ENCODE peak calls at places on chromosome 16, in six cellular contexts. Y is right lobe of liver, B is A549, F is stomach, D is tibial nerve, C is GM12865. L is an unnamed sample.

GRCh38 chr16:425740-426114 is 278 bp downstream of the RAB11FIP3 start:
- DNase-seq in D (no peak), B (no peak), C (no peak), Y (no peak), F (no peak), L (no peak)

GRCh38 chr16:74605746-74606520 is 981 bp downstream of the GLG1 start:
- DNase-seq in D (no peak), C (no peak), F (no peak), Y (no peak), B (no peak), L (no peak)

GRCh38 chr16:53743149-53743566 is 39.2 kb downstream of the FTO start:
- DNase-seq in F (no peak), D (no peak), Y (no peak), B (peak; percentile 70), C (peak; percentile 28), L (peak; percentile 62)

GRCh38 chr16:12296991-12297390 is 320.5 kb downstream of the SNX29 start:
- DNase-seq in D (no peak), Y (no peak), C (no peak), B (no peak), F (no peak), L (no peak)

GRCh38 chr16:1975432-1976215 is 3.8 kb downstream of the TBL3 start:
- DNase-seq in C (no peak), Y (peak; percentile 46), B (no peak), F (no peak), D (no peak), L (peak; percentile 29)

GRCh38 chr16:51034481-51035109 is 116.5 kb downstream of the SALL1 start:
- DNase-seq in F (no peak), C (no peak), Y (no peak), D (no peak), B (no peak), L (no peak)

GRCh38 chr16:1144476-1145382 is 8.2 kb upstream of the CACNA1H start:
- DNase-seq in F (no peak), C (no peak), D (no peak), Y (no peak), B (no peak), L (no peak)

GRCh38 chr16:30091474-30092372 is at the start of gene TBX6:
- DNase-seq in D (peak; percentile 80), B (peak; percentile 91), Y (peak; percentile 95), C (peak; percentile 97), F (peak; percentile 95), L (peak; percentile 96)

GRCh38 chr16:31202402-31203385 is at the start of gene PYCARD:
- DNase-seq in F (peak; percentile 45), Y (peak; percentile 73), C (peak; percentile 61), D (peak; percentile 19), B (peak; percentile 35), L (peak; percentile 79)

DNA sequence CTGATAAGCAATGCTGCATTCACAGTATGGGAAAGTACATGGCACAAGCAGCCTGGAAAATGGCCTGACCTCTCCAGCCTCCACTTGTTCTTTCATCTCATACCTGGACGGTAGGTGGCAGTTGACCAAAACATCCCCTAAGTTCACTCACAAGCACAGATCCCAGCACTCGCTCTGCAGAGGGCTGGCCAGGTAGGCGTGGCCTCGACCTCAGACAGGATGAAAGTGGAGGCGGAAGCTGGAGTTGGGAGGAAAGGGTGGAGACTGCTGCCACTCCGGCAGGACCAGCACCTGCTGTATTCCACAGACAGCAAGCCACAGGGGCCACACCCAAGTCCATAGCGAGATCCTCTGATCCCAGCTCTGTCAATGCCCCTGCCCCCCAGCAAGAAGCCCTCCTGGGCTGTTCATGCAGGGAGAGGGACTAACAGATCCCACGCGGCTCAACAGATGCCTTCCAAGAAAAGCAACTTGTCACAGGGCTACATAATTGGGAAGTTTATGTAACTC is 31.3 kb downstream of the ZCCHC14 start:
- DNase-seq in C (peak; percentile 71), B (peak; percentile 94), F (peak; percentile 96), D (peak; percentile 28), Y (peak; percentile 92), L (peak; percentile 94)
- TF ChIP-seq CTCF in C (peak; percentile 50), B (peak; percentile 67), F (peak; percentile 16), D (no peak), Y (peak; percentile 70), L (peak; percentile 44)

GRCh38 chr16:70701998-70702397 is 16.1 kb upstream of the MTSS2 start:
- DNase-seq in D (no peak), Y (no peak), B (no peak), F (no peak), C (no peak), L (no peak)

GRCh38 chr16:70699696-70700095 is 13.8 kb upstream of the MTSS2 start:
- DNase-seq in F (no peak), D (no peak), C (no peak), Y (no peak), B (no peak), L (no peak)

GRCh38 chr16:70700101-70701020 is 14.5 kb upstream of the MTSS2 start:
- DNase-seq in Y (no peak), D (no peak), C (no peak), B (no peak), F (no peak), L (no peak)

GRCh38 chr16:70701596-70701995 is 15.7 kb upstream of the MTSS2 start:
- DNase-seq in F (no peak), Y (no peak), D (no peak), B (no peak), C (no peak), L (no peak)

DNA sequence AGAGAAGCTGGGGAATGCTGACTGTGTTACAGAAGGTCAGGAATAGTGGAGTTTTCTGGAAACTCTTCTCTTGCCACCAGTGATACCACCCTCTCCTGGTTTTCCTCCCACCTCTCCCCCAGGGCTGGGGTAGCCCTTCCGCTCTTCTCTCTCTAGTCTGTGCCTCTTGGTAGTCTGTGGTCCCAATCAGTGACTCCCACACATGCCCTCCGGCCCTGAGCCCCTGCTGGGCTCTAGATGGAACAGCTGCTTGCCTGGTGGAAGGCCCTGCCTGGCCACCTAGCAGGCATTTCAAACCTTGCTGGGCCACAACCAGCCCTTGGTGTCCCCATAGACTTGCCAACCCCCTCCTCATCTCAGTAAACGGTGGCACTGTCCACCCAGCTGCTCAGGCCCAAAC is 15.2 kb upstream of the MTSS2 start:
- DNase-seq in Y (no peak), B (no peak), C (no peak), D (no peak), F (no peak), L (no peak)
- TF ChIP-seq CTCF in Y (no peak), B (no peak), C (no peak), D (no peak), F (no peak), L (no peak)

DNA sequence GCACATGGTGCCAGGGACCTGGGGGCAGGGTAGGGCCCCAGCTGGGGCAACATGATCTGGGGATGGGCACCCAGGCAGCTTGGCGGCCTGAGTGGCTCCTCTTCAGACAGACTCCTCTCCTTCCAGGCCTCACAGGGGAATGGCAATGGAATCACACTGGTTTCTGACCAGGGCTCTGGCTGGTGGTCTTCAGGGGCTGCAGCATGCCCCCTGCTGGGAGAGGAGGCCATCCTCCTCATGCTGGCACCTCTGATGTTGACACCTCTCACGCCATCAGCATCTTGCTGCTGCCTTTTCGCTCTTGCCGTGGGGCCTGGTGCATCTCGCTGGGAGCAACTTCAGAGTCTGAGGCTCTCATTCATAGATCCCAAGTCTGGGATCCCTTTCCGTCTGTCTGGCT is 11.2 kb upstream of the GFOD2 start:
- DNase-seq in B (no peak), D (no peak), Y (peak; percentile 18), C (no peak), F (no peak), L (no peak)
- TF ChIP-seq CTCF in B (no peak), D (no peak), Y (no peak), C (no peak), F (no peak), L (no peak)

DNA sequence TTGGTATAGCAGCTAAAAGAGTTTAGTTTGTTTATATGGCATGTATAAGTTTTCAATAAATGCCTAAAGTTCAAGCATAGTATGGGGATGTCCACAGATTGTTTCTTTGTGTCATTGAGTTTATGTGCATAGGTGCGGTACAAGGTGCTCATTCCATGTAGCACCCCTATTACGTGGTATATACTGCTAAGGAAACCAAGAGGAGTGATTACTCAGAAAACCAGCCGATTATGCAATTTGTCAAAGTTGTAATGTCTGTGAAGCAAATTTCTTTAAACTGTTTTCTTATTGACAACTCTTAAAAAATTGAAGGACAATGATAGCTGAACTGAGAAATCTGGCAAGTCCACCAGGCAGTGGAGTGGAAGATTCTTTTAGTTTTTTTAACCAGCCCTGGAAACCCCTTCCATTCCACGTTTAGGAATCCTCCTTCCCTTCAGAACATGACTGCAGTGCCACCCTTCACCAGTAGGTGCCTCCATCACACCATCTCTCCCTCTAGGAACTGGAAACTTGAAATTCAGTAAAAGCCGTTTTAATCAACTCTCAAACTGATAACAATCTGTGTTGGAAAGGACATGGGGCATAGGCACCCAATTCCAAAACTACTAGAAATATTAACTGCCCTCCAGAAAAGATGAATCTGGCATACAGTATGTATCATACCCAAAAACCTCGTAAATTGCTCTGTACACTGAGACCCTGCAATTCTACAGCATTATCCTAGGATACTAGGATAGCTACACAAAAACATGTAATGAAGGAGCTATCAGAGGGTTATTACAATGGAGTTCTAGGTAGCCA is 43.5 kb downstream of the REXO5 start:
- DNase-seq in C (peak; percentile 65), D (peak; percentile 97), F (peak; percentile 75), Y (peak; percentile 60), B (peak; percentile 66), L (no peak)
- TF ChIP-seq CTCF in C (peak; percentile 98), D (peak; percentile 96), F (peak; percentile 95), Y (peak; percentile 97), B (peak; percentile 95), L (peak; percentile 95)

DNA sequence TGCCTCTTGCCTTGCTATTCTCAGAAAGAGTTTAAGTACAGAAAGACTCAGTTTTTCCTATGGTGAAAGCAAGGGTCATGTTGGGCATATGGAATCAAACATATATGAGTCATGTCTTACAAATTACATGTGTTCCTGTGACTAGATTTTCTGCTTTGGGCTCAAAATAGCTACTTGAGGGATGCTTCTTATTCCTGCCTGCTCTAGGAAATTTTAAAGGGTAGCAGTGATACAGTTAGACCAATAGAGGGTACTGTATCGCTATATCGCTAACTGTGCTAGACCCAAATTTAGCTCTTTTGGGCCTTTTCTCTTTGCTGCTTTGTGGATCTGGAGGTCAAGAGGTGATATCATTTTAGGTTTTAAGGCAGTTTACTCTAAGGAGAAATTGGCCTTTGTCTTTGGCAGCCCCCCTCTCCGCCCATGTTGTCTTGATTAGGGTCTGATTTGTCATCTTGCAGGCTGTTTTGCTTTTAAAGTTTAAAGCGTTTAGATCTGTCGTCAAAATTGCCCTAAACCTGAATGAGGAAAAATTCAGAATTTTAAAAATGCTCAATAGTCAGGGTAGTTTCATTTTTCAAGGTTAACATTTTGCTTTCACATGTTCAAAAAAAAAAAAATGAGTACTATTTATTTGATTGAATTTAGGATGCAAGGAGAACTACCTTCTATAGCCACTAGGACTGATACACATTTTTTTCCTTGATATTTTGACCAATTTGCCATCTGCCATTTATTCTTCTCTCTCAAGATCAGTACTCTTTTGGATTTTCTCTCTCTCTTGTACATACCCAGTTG is 8.8 kb downstream of the NFATC3 start:
- DNase-seq in D (no peak), C (no peak), F (no peak), B (peak; percentile 34), Y (no peak), L (no peak)
- TF ChIP-seq CTCF in D (peak; percentile 31), C (peak; percentile 35), F (no peak), B (peak; percentile 57), Y (peak; percentile 27), L (no peak)